ENCODE peak calls at places on chromosomes 7 and 10, in five cellular contexts. Q, M, C, D and S are unnamed samples.

GRCh38 chr10:122102867-122103525 is 114.0 kb downstream of the TACC2 start:
- DNase-seq in Q (no peak), M (peak), C (no peak), D (no peak), S (no peak)

GRCh38 chr7:41445951-41446350 is 256.9 kb downstream of the INHBA start:
- DNase-seq in Q (no peak), M (no peak), C (no peak), D (no peak), S (no peak)

GRCh38 chr7:49479936-49480544 is 293.4 kb upstream of the VWC2 start:
- DNase-seq in Q (no peak), M (no peak), C (no peak), D (no peak), S (no peak)

GRCh38 chr7:101575731-101576130 is 53.4 kb downstream of the MYL10 start:
- DNase-seq in Q (no peak), M (peak), C (no peak), D (no peak), S (no peak)

GRCh38 chr7:128031901-128032604 is 816 bp upstream of the LRRC4 start:
- DNase-seq in Q (peak), M (peak), C (peak), D (peak), S (peak)

GRCh38 chr7:40755438-40755837 is 620.6 kb downstream of the SUGCT start:
- DNase-seq in Q (no peak), M (no peak), C (no peak), D (no peak), S (no peak)

GRCh38 chr10:94299417-94299816 is 63.3 kb downstream of the NOC3L start:
- DNase-seq in Q (peak), M (peak), C (no peak), D (no peak), S (no peak)

GRCh38 chr7:30469303-30469702 is 9.3 kb downstream of the NOD1 start:
- DNase-seq in Q (no peak), M (peak), C (peak), D (no peak), S (peak)

GRCh38 chr10:110783509-110784103 is 88.1 kb upstream of the PDCD4 start:
- DNase-seq in Q (no peak), M (peak), C (no peak), D (no peak), S (no peak)

GRCh38 chr7:131482800-131483199 is 73.6 kb downstream of the PODXL start:
- DNase-seq in Q (peak), M (no peak), C (no peak), D (no peak), S (no peak)

GRCh38 chr7:97078023-97078988 is 39.2 kb upstream of the SDHAF3 start:
- DNase-seq in Q (peak), M (peak), C (no peak), D (no peak), S (no peak)

GRCh38 chr10:73060738-73061635 is 35.7 kb downstream of the P4HA1 start:
- DNase-seq in Q (peak), M (peak), C (no peak), D (no peak), S (no peak)

GRCh38 chr7:75533926-75534325 is 41.8 kb downstream of the SPDYE5 start:
- DNase-seq in Q (no peak), M (no peak), C (no peak), D (no peak), S (no peak)

GRCh38 chr7:49597805-49598204 is 175.6 kb upstream of the VWC2 start:
- DNase-seq in Q (no peak), M (no peak), C (no peak), D (no peak), S (no peak)

GRCh38 chr10:73039635-73040034 is 57.0 kb downstream of the P4HA1 start:
- DNase-seq in Q (no peak), M (peak), C (no peak), D (no peak), S (peak)

GRCh38 chr7:129262333-129262732 is 37.5 kb downstream of the AHCYL2 start:
- DNase-seq in Q (peak), M (no peak), C (no peak), D (no peak), S (no peak)

GRCh38 chr7:25595931-25596330 is 367.6 kb upstream of the NPVF start:
- DNase-seq in Q (no peak), M (no peak), C (no peak), D (no peak), S (no peak)

GRCh38 chr10:16995867-16996529 is 133.6 kb downstream of the CUBN start:
- DNase-seq in Q (no peak), M (peak), C (no peak), D (no peak), S (no peak)

GRCh38 chr7:134458806-134459698 is at the start of gene AKR1B1:
- DNase-seq in Q (peak), M (peak), C (peak), D (peak), S (peak)

GRCh38 chr10:93813507-93814465 is 56.0 kb downstream of the LGI1 start:
- DNase-seq in Q (peak), M (peak), C (peak), D (no peak), S (no peak)

GRCh38 chr10:46283217-46283944 is 3.4 kb upstream of the ANTXRL start:
- DNase-seq in Q (no peak), M (no peak), C (no peak), D (no peak), S (no peak)

GRCh38 chr10:46285300-46285699 is 1.5 kb upstream of the ANTXRL start:
- DNase-seq in Q (no peak), M (no peak), C (no peak), D (no peak), S (no peak)

GRCh38 chr10:46285966-46286620 is 704 bp upstream of the ANTXRL start:
- DNase-seq in Q (no peak), M (no peak), C (no peak), D (no peak), S (no peak)

GRCh38 chr10:46283945-46284285 is 2.9 kb upstream of the ANTXRL start:
- DNase-seq in Q (no peak), M (no peak), C (no peak), D (no peak), S (no peak)

DNA sequence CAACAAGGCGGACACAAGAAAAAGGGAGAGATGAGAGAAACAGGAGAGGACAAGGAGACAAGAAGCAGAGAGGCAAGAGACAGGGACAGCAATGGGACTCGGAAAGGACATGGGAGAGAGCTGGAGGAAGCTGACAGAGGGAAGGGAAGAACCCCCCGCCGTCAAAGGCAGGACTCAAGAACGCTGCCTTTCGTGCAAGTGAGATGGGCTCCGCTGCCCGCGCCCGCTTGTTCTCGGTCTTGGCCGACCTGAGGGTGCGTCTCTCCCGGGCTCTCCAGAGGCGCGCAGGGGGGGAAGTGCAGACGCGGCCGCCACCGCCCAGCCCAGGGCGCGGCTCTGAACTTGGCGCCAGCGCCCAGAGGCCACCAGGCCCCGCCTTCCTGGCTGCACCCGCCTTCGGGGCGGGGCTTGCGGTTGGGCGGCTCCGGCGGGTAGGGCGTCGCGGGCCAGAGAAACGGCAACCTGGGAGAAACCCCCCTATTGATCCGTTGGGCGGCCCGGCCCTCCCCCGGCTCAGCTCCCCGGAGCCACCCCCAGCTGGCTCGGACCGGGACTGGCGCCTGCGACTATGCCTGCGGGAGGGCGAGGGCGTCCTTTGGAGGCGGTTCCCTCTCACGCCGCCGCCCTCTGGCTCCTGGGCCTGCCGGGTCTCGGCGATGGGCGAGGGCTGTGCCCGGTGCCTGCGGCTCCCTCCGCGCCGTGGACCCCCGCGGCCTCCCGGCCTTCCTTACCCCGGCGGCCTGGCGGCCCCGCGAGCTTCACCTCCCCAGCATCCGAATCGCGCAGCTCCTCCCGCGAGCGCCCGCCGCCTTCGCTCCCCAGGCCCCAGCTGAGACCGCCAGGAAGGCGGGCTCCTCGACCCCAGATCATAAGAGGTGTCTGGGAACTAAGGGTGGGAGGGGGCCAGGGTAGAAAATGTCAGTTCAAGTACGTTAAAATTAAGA is 2.2 kb upstream of the ANTXRL start:
- DNase-seq in Q (peak), M (peak), C (peak), D (peak), S (no peak)
- H3K4me3 ChIP-seq in Q (peak), M (peak), C (peak), D (peak), S (peak)

GRCh38 chr10:11610855-11611247 is 599 bp downstream of the USP6NL start:
- DNase-seq in Q (peak), M (peak), C (peak), D (no peak), S (no peak)

GRCh38 chr10:11608159-11608966 is 3.1 kb downstream of the USP6NL start:
- DNase-seq in Q (peak), M (no peak), C (no peak), D (no peak), S (no peak)

GRCh38 chr10:11610151-11610854 is 1.1 kb downstream of the USP6NL start:
- DNase-seq in Q (no peak), M (peak), C (no peak), D (no peak), S (no peak)

GRCh38 chr10:11609052-11609451 is 2.4 kb downstream of the USP6NL start:
- DNase-seq in Q (peak), M (no peak), C (no peak), D (no peak), S (no peak)

GRCh38 chr10:11609492-11610093 is 1.9 kb downstream of the USP6NL start:
- DNase-seq in Q (peak), M (no peak), C (no peak), D (no peak), S (no peak)
- H3K4me3 ChIP-seq in Q (peak), M (peak), C (no peak), D (no peak), S (peak)

DNA sequence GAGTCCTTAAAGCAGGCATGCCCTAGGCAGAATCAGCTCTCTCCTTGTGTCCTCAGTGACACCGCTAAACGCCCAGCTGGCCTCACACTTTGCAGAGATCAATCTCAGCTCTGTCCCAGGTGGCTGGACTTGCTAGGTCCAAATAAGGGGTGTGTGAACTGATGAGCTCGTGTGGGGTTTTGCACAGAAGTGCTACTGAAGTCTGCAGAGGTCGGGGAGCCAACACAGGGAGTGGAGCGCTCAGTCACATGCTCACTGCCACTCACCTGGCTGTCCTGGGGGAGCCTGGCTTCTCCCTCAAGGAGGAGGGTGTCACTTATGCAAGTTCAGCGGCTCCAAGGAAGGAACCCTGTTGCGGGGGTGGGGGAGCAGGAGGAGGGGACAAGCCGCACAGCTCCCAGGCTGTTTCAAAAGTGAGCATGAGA is 2.0 kb downstream of the ELN start:
- DNase-seq in Q (no peak), M (peak), C (peak), D (no peak), S (no peak)
- H3K4me3 ChIP-seq in Q (no peak), M (peak), C (peak), D (peak), S (no peak)

GRCh38 chr7:104327963-104328307 is 468 bp upstream of the LHFPL3 start:
- DNase-seq in Q (no peak), M (peak), C (no peak), D (no peak), S (no peak)
- H3K4me3 ChIP-seq in Q (no peak), M (peak), C (no peak), D (no peak), S (no peak)

GRCh38 chr10:114282526-114282925 is 43.5 kb downstream of the VWA2 start:
- DNase-seq in Q (no peak), M (no peak), C (no peak), D (no peak), S (no peak)
- H3K4me3 ChIP-seq in Q (no peak), M (no peak), C (no peak), D (no peak), S (no peak)

GRCh38 chr7:100128602-100128963 is 1.8 kb downstream of the MBLAC1 start:
- DNase-seq in Q (no peak), M (no peak), C (no peak), D (no peak), S (no peak)
- H3K4me3 ChIP-seq in Q (no peak), M (peak), C (no peak), D (no peak), S (no peak)

DNA sequence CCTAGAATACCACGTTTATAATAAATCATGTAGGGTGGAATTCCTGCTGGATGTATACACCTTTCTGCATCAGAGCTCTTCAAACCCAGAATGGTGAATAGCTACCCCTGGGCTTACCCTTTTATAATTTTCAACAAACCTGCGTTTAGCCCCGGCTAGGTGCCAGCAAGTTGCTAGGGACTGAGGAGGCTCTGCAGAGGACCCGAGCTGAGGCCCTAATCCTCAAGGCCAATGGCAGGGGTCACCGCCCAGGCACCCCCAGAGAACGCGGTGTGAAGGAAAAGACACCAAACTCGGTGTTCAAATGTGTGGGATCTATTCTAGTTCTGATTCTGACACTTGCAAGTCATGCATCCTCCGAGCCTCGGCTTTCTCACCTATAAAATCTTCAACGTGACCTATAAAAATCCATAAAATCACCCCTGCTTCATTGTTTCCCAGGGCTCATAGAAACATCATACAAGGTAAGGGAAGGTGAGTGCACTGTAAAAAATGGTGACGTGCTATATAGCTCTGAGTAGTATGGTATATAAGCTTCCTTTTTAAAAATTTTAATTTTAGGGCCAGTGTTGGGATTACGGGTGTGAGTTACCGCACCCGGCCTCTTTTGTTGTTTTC is 2.5 kb upstream of the ANXA11 start:
- DNase-seq in Q (no peak), M (no peak), C (no peak), D (no peak), S (no peak)
- H3K4me3 ChIP-seq in Q (no peak), M (peak), C (no peak), D (peak), S (peak)

DNA sequence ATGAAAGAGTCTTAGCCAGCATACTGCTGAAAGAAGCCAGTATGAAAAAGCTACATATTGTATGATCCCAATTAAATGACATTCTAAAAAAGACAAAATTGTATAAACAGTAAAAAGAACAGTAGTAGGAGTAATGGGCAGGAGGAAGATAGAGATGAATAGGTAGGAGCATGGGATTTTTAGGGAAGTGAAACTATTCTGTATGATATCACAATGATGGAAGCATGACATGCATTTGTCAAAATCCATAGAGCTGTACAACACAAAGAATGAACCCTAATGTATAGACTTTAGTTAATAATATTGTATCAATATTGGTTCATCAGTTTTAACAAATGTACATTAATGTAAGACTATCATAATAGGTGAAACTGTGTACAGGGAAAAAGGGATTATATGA is 147.9 kb downstream of the IMMP2L start:
- DNase-seq in Q (no peak), M (no peak), C (no peak), D (no peak), S (no peak)
- H3K4me3 ChIP-seq in Q (no peak), M (no peak), C (no peak), D (no peak), S (no peak)

DNA sequence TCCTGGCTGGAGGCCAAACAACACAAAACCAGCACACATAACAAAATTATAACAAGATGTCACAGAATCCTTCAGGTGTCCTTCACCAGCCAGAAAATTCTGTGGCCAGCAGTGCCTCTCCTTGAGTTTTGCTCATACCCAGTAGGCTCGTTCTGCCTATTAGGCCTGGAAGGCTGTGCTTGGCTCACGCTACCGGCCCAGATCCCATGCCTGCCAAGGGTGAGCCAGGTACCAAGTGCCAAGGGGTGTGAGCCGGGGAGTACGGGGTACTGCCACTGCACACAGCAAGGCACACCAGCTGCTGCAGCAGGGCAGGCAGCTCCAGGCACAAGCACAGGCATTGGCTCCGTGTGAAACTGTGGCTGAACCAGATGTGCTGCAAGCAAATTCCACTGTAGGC is 1562.0 kb downstream of the REEP3 start:
- DNase-seq in Q (no peak), M (no peak), C (no peak), D (no peak), S (no peak)
- H3K4me3 ChIP-seq in Q (no peak), M (no peak), C (no peak), D (no peak), S (no peak)